ENCODE peak calls at places on chromosomes 11 and 22, in seven cellular contexts. B is lower lobe of right lung; Y is kidney epithelial cell; R is CD8-positive, alpha-beta T cell; O is nephron progenitor cell; F is coronary artery; U is GM12865. E is an unnamed sample.

GRCh38 chr11:64001552-64002427 is 15.6 kb downstream of the OTUB1 start:
- DNase-seq in B (no peak), Y (no peak), R (no peak), O (no peak), F (no peak), U (no peak), E (no peak)

GRCh38 chr11:110000045-110000502 is 93.1 kb upstream of the ZC3H12C start:
- DNase-seq in B (no peak), Y (peak), R (no peak), O (no peak), F (no peak), U (peak), E (peak)

GRCh38 chr22:44663256-44663999 is 38.6 kb upstream of the PRR5 start:
- DNase-seq in B (peak), Y (no peak), R (no peak), O (no peak), F (no peak), U (no peak), E (no peak)

GRCh38 chr22:23272371-23272770 is 92.1 kb downstream of the BCR start:
- DNase-seq in B (no peak), Y (no peak), R (no peak), O (no peak), F (no peak), U (no peak), E (no peak)

GRCh38 chr11:28448186-28448585 is 340.0 kb downstream of the METTL15 start:
- DNase-seq in B (no peak), Y (no peak), R (no peak), O (no peak), F (no peak), U (no peak), E (no peak)

GRCh38 chr11:69141742-69142141 is 14.0 kb upstream of the SMIM38 start:
- DNase-seq in B (no peak), Y (no peak), R (no peak), O (no peak), F (peak), U (no peak), E (no peak)

GRCh38 chr11:119776031-119776636 is 47.1 kb upstream of the NECTIN1 start:
- DNase-seq in B (no peak), Y (no peak), R (no peak), O (no peak), F (no peak), U (no peak), E (no peak)

GRCh38 chr11:69552951-69553350 is 71.5 kb downstream of the LINC01488 start:
- DNase-seq in B (peak), Y (no peak), R (no peak), O (no peak), F (peak), U (no peak), E (no peak)

GRCh38 chr22:44403930-44404329 is 91.2 kb upstream of the SHISAL1 start:
- DNase-seq in B (no peak), Y (no peak), R (no peak), O (no peak), F (peak), U (no peak), E (no peak)

GRCh38 chr11:11524436-11525038 is 97.3 kb downstream of the GALNT18 start:
- DNase-seq in B (no peak), Y (no peak), R (no peak), O (no peak), F (no peak), U (no peak), E (no peak)

GRCh38 chr11:102312656-102313055 is 4.6 kb upstream of the BIRC3 start:
- DNase-seq in B (no peak), Y (no peak), R (no peak), O (no peak), F (no peak), U (no peak), E (no peak)

GRCh38 chr22:48950151-48950915 is 877.3 kb downstream of the BRD1 start:
- DNase-seq in B (no peak), Y (no peak), R (no peak), O (peak), F (peak), U (no peak), E (no peak)

GRCh38 chr22:22767876-22768602 is 119.6 kb upstream of the IGLL5 start:
- DNase-seq in B (no peak), Y (no peak), R (no peak), O (no peak), F (peak), U (no peak), E (no peak)

GRCh38 chr22:17342361-17342760 is 26.9 kb upstream of the CECR2 start:
- DNase-seq in B (no peak), Y (no peak), R (no peak), O (no peak), F (no peak), U (no peak), E (no peak)

GRCh38 chr11:135036488-135037297 is 624.7 kb upstream of the B3GAT1 start:
- DNase-seq in B (no peak), Y (no peak), R (no peak), O (no peak), F (no peak), U (no peak), E (no peak)

GRCh38 chr22:25496396-25497064 is 67.9 kb upstream of the GRK3 start:
- DNase-seq in B (no peak), Y (no peak), R (no peak), O (no peak), F (no peak), U (no peak), E (no peak)

GRCh38 chr22:39297490-39298193 is 21.8 kb downstream of the RPL3 start:
- DNase-seq in B (no peak), Y (no peak), R (no peak), O (no peak), F (no peak), U (peak), E (no peak)

GRCh38 chr11:57335343-57336110 is at the start of gene SSRP1:
- DNase-seq in B (peak), Y (no peak), R (peak), O (peak), F (peak), U (peak), E (no peak)

GRCh38 chr22:19289475-19290161 is 1.9 kb downstream of the CLTCL1 start:
- DNase-seq in B (no peak), Y (peak), R (peak), O (no peak), F (no peak), U (no peak), E (no peak)

GRCh38 chr11:7251836-7252682 is at the start of gene SYT9:
- DNase-seq in B (peak), Y (no peak), R (no peak), O (peak), F (peak), U (peak), E (no peak)

GRCh38 chr22:16965083-16965482 is 42.9 kb downstream of the GAB4 start:
- DNase-seq in B (no peak), Y (no peak), R (no peak), O (no peak), F (no peak), U (no peak), E (no peak)

GRCh38 chr22:42949159-42949558 is 65.8 kb downstream of the PACSIN2 start:
- DNase-seq in B (no peak), Y (no peak), R (no peak), O (no peak), F (no peak), U (no peak), E (no peak)

GRCh38 chr11:36447514-36447913 is 62.6 kb downstream of the TRAF6 start:
- DNase-seq in B (no peak), Y (no peak), R (no peak), O (no peak), F (no peak), U (no peak), E (no peak)

GRCh38 chr11:113289341-113290187 is 24.8 kb upstream of the TTC12 start:
- DNase-seq in B (no peak), Y (no peak), R (peak), O (peak), F (no peak), U (peak), E (peak)

GRCh38 chr11:43738600-43739409 is 58.3 kb downstream of the HSD17B12 start:
- DNase-seq in B (no peak), Y (peak), R (no peak), O (no peak), F (no peak), U (no peak), E (peak)

GRCh38 chr22:30219668-30220278 is 26.8 kb downstream of the LIF start:
- DNase-seq in B (no peak), Y (no peak), R (no peak), O (no peak), F (no peak), U (no peak), E (no peak)

GRCh38 chr22:30221121-30221992 is 25.2 kb downstream of the LIF start:
- DNase-seq in B (no peak), Y (no peak), R (peak), O (no peak), F (no peak), U (peak), E (no peak)

GRCh38 chr22:30217698-30218565 is 28.6 kb downstream of the LIF start:
- DNase-seq in B (no peak), Y (no peak), R (no peak), O (no peak), F (no peak), U (no peak), E (no peak)

GRCh38 chr22:30220338-30221009 is 26.1 kb downstream of the LIF start:
- DNase-seq in B (no peak), Y (no peak), R (no peak), O (no peak), F (no peak), U (no peak), E (no peak)

GRCh38 chr22:30219049-30219448 is 27.5 kb downstream of the LIF start:
- DNase-seq in B (no peak), Y (no peak), R (no peak), O (no peak), F (no peak), U (no peak), E (no peak)
- TF ChIP-seq CTCF in B (no peak), Y (peak), R (no peak), O (no peak), F (no peak), U (no peak), E (no peak)

GRCh38 chr11:49221112-49221511 is 12.7 kb upstream of the FOLH1 start:
- DNase-seq in B (no peak), Y (no peak), R (no peak), O (no peak), F (no peak), U (no peak), E (no peak)
- TF ChIP-seq CTCF in B (no peak), Y (no peak), R (no peak), O (no peak), F (no peak), U (no peak), E (no peak)

GRCh38 chr11:47269829-47270305 is at the start of gene MADD:
- DNase-seq in B (peak), Y (no peak), R (peak), O (peak), F (peak), U (peak), E (no peak)
- TF ChIP-seq CTCF in B (no peak), Y (no peak), R (no peak), O (no peak), F (no peak), U (no peak), E (no peak)

DNA sequence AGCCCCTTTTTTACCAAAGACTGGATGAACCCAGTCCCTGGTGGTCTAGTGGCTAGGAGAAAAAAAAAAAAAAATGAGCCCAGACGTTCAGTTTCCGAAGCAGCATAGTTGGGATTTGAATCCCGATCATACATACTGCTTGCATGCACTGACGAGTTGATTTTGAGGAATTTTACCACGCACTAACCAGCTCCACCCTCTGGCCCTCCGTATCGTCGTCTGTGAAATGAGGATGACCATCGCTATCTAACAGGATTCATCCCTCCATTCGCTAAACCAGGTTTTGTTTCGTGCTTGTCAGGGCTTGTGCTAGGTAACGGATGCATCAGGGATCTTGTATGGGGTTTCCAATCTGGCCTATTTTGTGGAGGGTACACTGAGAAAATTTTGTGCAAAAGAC is 774 bp downstream of the PTS start:
- DNase-seq in B (no peak), Y (no peak), R (no peak), O (no peak), F (no peak), U (no peak), E (no peak)
- TF ChIP-seq CTCF in B (no peak), Y (no peak), R (no peak), O (no peak), F (no peak), U (no peak), E (no peak)

GRCh38 chr11:19714093-19714386 is 1.4 kb downstream of the NAV2 start:
- DNase-seq in B (no peak), Y (no peak), R (no peak), O (no peak), F (no peak), U (no peak), E (no peak)

GRCh38 chr11:19713221-19714092 is 820 bp downstream of the NAV2 start:
- DNase-seq in B (peak), Y (no peak), R (peak), O (peak), F (no peak), U (no peak), E (no peak)

GRCh38 chr11:19712281-19713220 is at the start of gene NAV2:
- DNase-seq in B (peak), Y (no peak), R (peak), O (peak), F (peak), U (peak), E (peak)

GRCh38 chr11:19715373-19715772 is 2.7 kb downstream of the NAV2 start:
- DNase-seq in B (no peak), Y (peak), R (no peak), O (no peak), F (no peak), U (no peak), E (no peak)

GRCh38 chr11:19714387-19715363 is 2.0 kb downstream of the NAV2 start:
- DNase-seq in B (peak), Y (no peak), R (no peak), O (peak), F (peak), U (no peak), E (no peak)
- TF ChIP-seq CTCF in B (no peak), Y (peak), R (no peak), O (no peak), F (no peak), U (no peak), E (no peak)

DNA sequence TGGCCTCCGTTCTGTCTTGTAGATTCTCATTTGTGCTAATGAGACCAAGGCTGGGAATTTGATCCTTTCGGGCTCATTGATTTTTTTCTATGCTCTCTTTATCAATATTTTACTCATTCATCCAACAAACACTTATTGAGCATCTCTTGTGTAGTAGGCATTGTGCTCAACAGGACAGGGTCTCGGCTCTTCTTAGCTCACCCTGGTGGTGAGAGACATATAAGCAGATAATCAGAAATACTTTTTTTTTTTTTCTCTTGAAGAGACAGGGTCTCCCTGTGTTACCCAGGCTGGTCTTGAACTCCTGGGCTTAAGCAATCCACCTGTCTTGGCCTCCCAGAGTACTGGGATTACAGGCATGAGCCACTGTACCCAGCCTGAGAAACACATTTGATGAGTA is 48.0 kb upstream of the SLC5A1 start:
- DNase-seq in B (no peak), Y (no peak), R (no peak), O (no peak), F (no peak), U (no peak), E (no peak)
- TF ChIP-seq CTCF in B (no peak), Y (no peak), R (no peak), O (no peak), F (no peak), U (no peak), E (peak)

E was measured in HFF-Myc.